ENCODE peak calls at places on chromosome 15, in six cellular contexts. F is hepatic stellate cell; E is WTC11; D is activated CD8-positive, alpha-beta memory T cell treated with anti-CD3 and anti-CD28 coated beads, Interleukin-2, amount 50 U/mL, for 48 hours; W is bronchial epithelial cell; O is adrenal gland. Z is an unnamed sample.

GRCh38 chr15:29134239-29134638 is 135.4 kb downstream of the NSMCE3 start:
- DNase-seq in F (no peak), E (no peak), D (no peak), W (no peak), O (no peak), Z (no peak)

GRCh38 chr15:75532413-75533250 is 46.5 kb downstream of the PTPN9 start:
- DNase-seq in F (peak), E (peak), D (no peak), W (peak), O (peak), Z (peak)

GRCh38 chr15:49863431-49864205 is 242.8 kb downstream of the DTWD1 start:
- DNase-seq in F (no peak), E (no peak), D (no peak), W (peak), O (no peak), Z (no peak)

GRCh38 chr15:29675791-29676301 is 146.4 kb downstream of the TJP1 start:
- DNase-seq in F (no peak), E (peak), D (peak), W (no peak), O (no peak), Z (no peak)

GRCh38 chr15:71746719-71747118 is 63.6 kb upstream of the NR2E3 start:
- DNase-seq in F (no peak), E (no peak), D (no peak), W (peak), O (no peak), Z (no peak)

GRCh38 chr15:25846377-25846776 is 16.8 kb downstream of the ATP10A start:
- DNase-seq in F (no peak), E (no peak), D (peak), W (no peak), O (no peak), Z (no peak)

GRCh38 chr15:39701988-39702387 is 80.7 kb downstream of the FSIP1 start:
- DNase-seq in F (no peak), E (no peak), D (no peak), W (no peak), O (no peak), Z (no peak)

GRCh38 chr15:70701891-70702568 is 61.3 kb downstream of the UACA start:
- DNase-seq in F (no peak), E (no peak), D (no peak), W (peak), O (peak), Z (no peak)

GRCh38 chr15:70376031-70376928 is 278.6 kb upstream of the TLE3 start:
- DNase-seq in F (no peak), E (no peak), D (peak), W (no peak), O (no peak), Z (peak)

GRCh38 chr15:75067123-75067854 is 43.9 kb downstream of the PPCDC start:
- DNase-seq in F (no peak), E (no peak), D (no peak), W (peak), O (no peak), Z (peak)

GRCh38 chr15:96303503-96304054 is 26.9 kb upstream of the NR2F2 start:
- DNase-seq in F (no peak), E (no peak), D (no peak), W (no peak), O (no peak), Z (no peak)

GRCh38 chr15:90190606-90191343 is 10.4 kb upstream of the SEMA4B start:
- DNase-seq in F (no peak), E (no peak), D (no peak), W (peak), O (no peak), Z (no peak)

GRCh38 chr15:83380682-83381081 is 66.5 kb upstream of the SH3GL3 start:
- DNase-seq in F (peak), E (peak), D (peak), W (peak), O (peak), Z (no peak)

GRCh38 chr15:63677778-63678177 is 80.6 kb downstream of the FBXL22 start:
- DNase-seq in F (no peak), E (no peak), D (no peak), W (peak), O (peak), Z (peak)

GRCh38 chr15:101799665-101800064 is 3.6 kb upstream of the OR4F6 start:
- DNase-seq in F (no peak), E (no peak), D (no peak), W (no peak), O (no peak), Z (no peak)

Z was measured in left lobe of liver.